ENCODE peak calls at places on chromosomes 11 and 22, in nine cellular contexts. M is GM12865; D is CD4-positive, alpha-beta T cell; N is mammary epithelial cell; R is K562; Y is cardiac muscle cell; A is A549; I is lower leg skin; Q is fibroblast of pulmonary artery. E is an unnamed sample.
A peak's percentile ranks its signal among the peaks of the same experiment; 100 is the strongest.

GRCh38 chr11:112321521-112322172 is 61.0 kb upstream of the PLET1 start:
- DNase-seq in R (no peak), D (no peak), I (peak; percentile 89), Y (no peak), M (peak; percentile 15), Q (peak; percentile 92), A (peak; percentile 67), N (peak; percentile 98), E (no peak)

GRCh38 chr11:71482746-71483364 is 29.9 kb downstream of the NADSYN1 start:
- DNase-seq in A (no peak), D (no peak), N (no peak), Y (no peak), Q (no peak), I (no peak), R (no peak), M (no peak), E (no peak)

GRCh38 chr22:44536411-44536810 is 38.4 kb upstream of the RTL6 start:
- DNase-seq in A (no peak), R (no peak), Q (no peak), D (no peak), M (no peak), Y (no peak), I (no peak), N (no peak), E (no peak)

GRCh38 chr22:48137640-48138039 is 1375.2 kb downstream of the TBC1D22A start:
- DNase-seq in Q (no peak), R (no peak), M (no peak), I (peak; percentile 74), D (no peak), N (no peak), A (peak; percentile 76), Y (no peak), E (no peak)

GRCh38 chr11:14029971-14030531 is 67.5 kb downstream of the SPON1 start:
- DNase-seq in N (peak; percentile 72), R (no peak), D (no peak), I (no peak), M (no peak), A (peak; percentile 9), Y (peak; percentile 49), Q (peak; percentile 79), E (no peak)

GRCh38 chr11:131471976-131472375 is 101.6 kb downstream of the NTM start:
- DNase-seq in D (no peak), N (no peak), M (no peak), I (no peak), A (no peak), R (no peak), Y (no peak), Q (no peak), E (no peak)

GRCh38 chr22:27133951-27134664 is 476.7 kb downstream of the MIAT start:
- DNase-seq in Y (no peak), M (peak; percentile 8), A (peak; percentile 73), Q (peak; percentile 82), D (no peak), N (peak; percentile 89), I (peak; percentile 89), R (peak; percentile 16), E (no peak)

GRCh38 chr22:27603111-27603822 is 198.3 kb downstream of the MN1 start:
- DNase-seq in R (no peak), D (no peak), A (no peak), Q (no peak), N (no peak), I (no peak), Y (no peak), M (no peak), E (no peak)

GRCh38 chr11:45927684-45928413 is 5.4 kb downstream of the LARGE2 start:
- DNase-seq in D (no peak), Y (no peak), I (peak; percentile 81), R (no peak), A (no peak), N (no peak), M (no peak), Q (no peak), E (no peak)

GRCh38 chr22:41256898-41257260 is 16.1 kb upstream of the CHADL start:
- DNase-seq in D (no peak), Y (no peak), N (no peak), M (no peak), I (no peak), A (no peak), R (no peak), Q (peak; percentile 21), E (peak; percentile 32)

GRCh38 chr11:46275964-46276641 is 1.4 kb upstream of the CREB3L1 start:
- DNase-seq in Y (no peak), R (no peak), D (no peak), A (no peak), Q (no peak), M (no peak), N (no peak), I (no peak), E (no peak)

GRCh38 chr22:43848366-43849171 is 13.7 kb downstream of the SULT4A1 start:
- DNase-seq in R (no peak), D (no peak), I (peak; percentile 70), Q (peak; percentile 36), Y (peak; percentile 72), A (peak; percentile 16), M (peak; percentile 19), N (no peak), E (peak; percentile 50)

GRCh38 chr22:22156716-22157499 is 87.7 kb upstream of the VPREB1 start:
- DNase-seq in N (peak; percentile 43), I (no peak), R (peak; percentile 100), A (peak; percentile 80), Q (peak; percentile 78), D (peak; percentile 49), M (peak; percentile 93), Y (peak; percentile 60), E (peak; percentile 57)

GRCh38 chr22:31346733-31347250 is 646 bp upstream of the PATZ1 start:
- DNase-seq in R (peak; percentile 53), D (peak; percentile 47), Y (peak; percentile 72), Q (peak; percentile 51), I (peak; percentile 90), A (peak; percentile 50), M (peak; percentile 91), N (peak; percentile 28), E (peak; percentile 59)

GRCh38 chr11:30992513-30992849 is 377.1 kb downstream of the DCDC1 start:
- DNase-seq in A (peak; percentile 77), I (no peak), M (peak; percentile 7), D (no peak), Q (no peak), Y (no peak), N (no peak), R (no peak), E (no peak)

GRCh38 chr11:73839123-73839457 is 37.6 kb downstream of the COA4 start:
- DNase-seq in I (no peak), Y (no peak), M (no peak), N (no peak), D (no peak), Q (no peak), R (no peak), A (no peak), E (no peak)
- TF ChIP-seq CTCF in I (no peak), Y (no peak), M (no peak), N (no peak), D (no peak), Q (no peak), R (no peak), A (no peak), E (no peak)

DNA sequence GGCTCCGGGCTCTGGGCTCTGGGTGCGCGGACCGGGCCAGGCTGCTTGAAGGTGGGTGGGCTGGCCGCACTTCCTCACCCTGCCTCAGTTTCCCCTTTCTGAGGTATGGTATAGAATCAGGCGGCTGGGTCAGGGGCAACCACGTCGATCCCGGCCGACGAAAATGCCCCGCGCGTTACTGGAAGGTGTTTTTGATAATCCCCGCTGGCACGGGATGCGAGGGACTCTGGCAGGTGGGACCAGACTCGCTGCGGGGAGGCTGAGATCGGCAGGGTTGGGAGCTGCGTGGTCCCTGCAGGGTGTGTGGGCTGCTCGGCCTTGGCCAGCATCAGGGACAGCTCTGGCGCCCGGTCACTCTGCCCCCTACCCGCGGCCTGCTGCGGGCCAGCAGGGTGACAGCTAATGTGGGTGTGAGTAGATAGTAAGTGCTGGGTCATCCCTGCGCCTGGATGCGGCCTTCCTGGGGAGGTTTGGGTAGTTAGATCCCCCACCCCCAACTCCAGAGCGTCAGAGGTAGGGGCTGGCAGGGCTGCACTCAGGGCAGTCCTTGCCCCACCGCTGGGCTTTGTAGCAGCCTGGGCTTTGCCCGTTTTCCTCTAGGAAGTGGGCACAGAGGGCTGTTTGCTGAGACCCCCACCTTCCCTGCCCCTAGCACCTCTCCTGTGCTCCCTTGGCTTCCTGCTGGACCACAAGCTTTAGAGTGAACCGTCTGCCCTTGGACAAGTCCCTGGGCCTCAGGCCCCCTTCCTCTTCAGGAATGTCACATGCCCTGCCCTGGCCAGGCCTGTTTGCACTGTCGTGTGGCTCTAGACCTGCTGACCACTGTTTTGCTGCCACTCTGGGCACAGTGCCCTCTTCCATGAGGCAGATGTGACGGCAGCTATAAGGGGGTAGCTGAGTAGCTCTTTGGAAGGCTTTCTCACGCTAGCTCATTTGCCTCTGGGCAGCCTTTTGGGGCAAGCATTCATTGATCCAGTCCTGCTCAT is 579 bp downstream of the TANGO2 start:
- DNase-seq in Y (peak; percentile 45), I (no peak), N (no peak), R (peak; percentile 91), A (no peak), D (no peak), Q (peak; percentile 46), M (no peak), E (no peak)
- TF ChIP-seq CTCF in Y (no peak), I (no peak), N (no peak), R (peak; percentile 38), A (no peak), D (no peak), Q (no peak), M (no peak), E (no peak)

DNA sequence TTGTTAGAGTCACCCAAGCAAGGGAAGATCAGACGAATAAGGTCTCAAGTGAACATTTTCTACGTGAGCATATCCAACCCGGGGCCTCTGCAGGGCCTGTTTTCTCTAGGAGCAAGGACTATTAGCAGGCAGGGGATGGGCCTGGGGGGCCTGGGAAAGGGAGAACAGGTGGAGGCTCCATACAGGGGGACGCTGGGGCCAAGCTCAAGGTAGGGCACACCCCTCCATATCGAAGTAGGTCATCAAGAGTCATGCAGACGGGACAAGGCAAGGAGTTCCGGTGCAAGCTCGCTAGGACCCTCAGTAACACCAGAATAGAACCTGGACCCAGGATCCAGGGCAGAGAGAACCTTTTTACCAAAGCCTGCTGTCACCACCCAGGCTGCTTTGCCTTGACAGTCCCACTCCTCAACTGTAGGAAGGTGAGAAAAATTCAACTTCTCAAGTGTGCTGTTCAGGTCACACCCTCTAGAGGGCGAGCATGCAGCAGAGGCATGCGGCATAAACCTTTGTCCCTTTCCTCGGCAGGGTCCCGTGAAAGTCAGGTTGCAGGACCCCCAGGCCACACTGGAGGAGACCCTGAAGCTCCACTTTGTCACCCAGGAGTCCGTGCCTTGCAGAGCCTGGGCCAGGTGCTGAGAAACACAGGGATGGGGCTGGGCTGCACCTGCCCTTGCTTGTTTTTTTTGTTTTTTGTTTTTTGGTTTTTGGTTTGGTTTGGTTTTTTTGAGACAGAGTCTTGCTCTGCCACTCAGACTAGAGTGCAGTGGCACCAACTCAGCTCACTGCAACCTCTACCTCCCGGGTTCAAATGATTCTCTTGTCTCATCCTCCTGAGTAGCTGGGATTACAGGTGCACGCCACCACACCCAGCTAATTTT is 8.6 kb upstream of the APOBEC3B start:
- DNase-seq in R (peak; percentile 52), M (peak; percentile 71), N (no peak), Y (peak; percentile 69), I (no peak), A (peak; percentile 41), D (peak; percentile 52), Q (peak; percentile 19), E (peak; percentile 67)
- TF ChIP-seq CTCF in R (peak; percentile 71), M (peak; percentile 97), N (peak; percentile 98), Y (peak; percentile 86), I (no peak), A (peak; percentile 53), D (peak; percentile 88), Q (peak; percentile 69), E (peak; percentile 92)

GRCh38 chr11:92152245-92152644 is 72.4 kb upstream of the FAT3 start:
- DNase-seq in I (no peak), A (peak; percentile 28), R (no peak), M (no peak), Y (no peak), Q (no peak), D (no peak), N (no peak), E (no peak)
- TF ChIP-seq CTCF in I (no peak), A (no peak), R (no peak), M (no peak), Y (no peak), Q (no peak), D (no peak), N (no peak), E (no peak)

E was measured in endothelial cell.